ENCODE peak calls at places on chromosomes 4 and X, in four cellular contexts. J, K, M and D are unnamed samples.

GRCh38 chrX:111467896-111468295 is 43.5 kb upstream of the SERTM2 start:
- DNase-seq in J (no peak), K (no peak), M (peak), D (no peak)

GRCh38 chr4:143084566-143084965 is 100.2 kb upstream of the USP38 start:
- DNase-seq in J (peak), K (no peak), M (no peak), D (no peak)

GRCh38 chr4:103915224-103915869 is 195.6 kb upstream of the TACR3 start:
- DNase-seq in J (peak), K (no peak), M (no peak), D (no peak)

GRCh38 chr4:101952985-101953384 is 162.5 kb downstream of the BANK1 start:
- DNase-seq in J (no peak), K (no peak), M (no peak), D (no peak)

GRCh38 chr4:38909015-38909414 is 41.4 kb downstream of the FAM114A1 start:
- DNase-seq in J (no peak), K (no peak), M (no peak), D (no peak)

GRCh38 chr4:81747242-81747930 is 275.7 kb upstream of the RASGEF1B start:
- DNase-seq in J (no peak), K (peak), M (no peak), D (no peak)

GRCh38 chr4:83561381-83561780 is 25.5 kb downstream of the GPAT3 start:
- DNase-seq in J (no peak), K (no peak), M (no peak), D (no peak)

GRCh38 chr4:76990288-76991080 is 40.9 kb downstream of the SEPTIN11 start:
- DNase-seq in J (no peak), K (no peak), M (no peak), D (no peak)

GRCh38 chr4:110184791-110185155 is 13.6 kb downstream of the ELOVL6 start:
- DNase-seq in J (no peak), K (no peak), M (no peak), D (no peak)